ENCODE peak calls at places on chromosome 17, in six cellular contexts. E is BJ; Q is NCI-H460; F is AG04450; K is GM19239; Y is stimulated activated CD4-positive, alpha-beta T cell treated with anti-CD3 and anti-CD28 coated beads, Interleukin-15, amount 100 ng/mL, for 1 hour. U is an unnamed sample.

GRCh38 chr17:9598661-9599060 is 22.2 kb downstream of the CFAP52 start:
- DNase-seq in Q (no peak), F (no peak), Y (no peak), K (no peak), E (no peak), U (no peak)

GRCh38 chr17:32519769-32520701 is 33.2 kb downstream of the CDK5R1 start:
- DNase-seq in Y (no peak), E (no peak), F (no peak), Q (no peak), K (no peak), U (no peak)

GRCh38 chr17:75672011-75672410 is 4.9 kb downstream of the SAP30BP start:
- DNase-seq in K (no peak), Y (no peak), F (no peak), E (no peak), Q (no peak), U (no peak)

GRCh38 chr17:39113871-39114270 is 37.6 kb downstream of the PLXDC1 start:
- DNase-seq in K (no peak), E (no peak), F (no peak), Q (no peak), Y (no peak), U (no peak)

GRCh38 chr17:11514565-11514964 is 83.7 kb upstream of the DNAH9 start:
- DNase-seq in Q (no peak), E (no peak), Y (no peak), K (no peak), F (no peak), U (no peak)

GRCh38 chr17:50055055-50055425 is 870 bp upstream of the ITGA3 start:
- DNase-seq in F (no peak), E (no peak), K (no peak), Q (peak), Y (no peak), U (no peak)

GRCh38 chr17:77842148-77842905 is 116.2 kb upstream of the TNRC6C start:
- DNase-seq in Q (no peak), E (no peak), Y (no peak), F (no peak), K (no peak), U (no peak)

GRCh38 chr17:70797166-70797565 is 627.8 kb downstream of the KCNJ2 start:
- DNase-seq in Q (no peak), E (no peak), K (no peak), F (no peak), Y (no peak), U (no peak)

GRCh38 chr17:56595831-56596740 is 2.6 kb downstream of the NOG start:
- DNase-seq in Q (no peak), F (no peak), Y (no peak), K (no peak), E (no peak), U (no peak)

GRCh38 chr17:27868565-27868964 is 24.6 kb downstream of the LYRM9 start:
- DNase-seq in K (no peak), F (no peak), Q (no peak), E (no peak), Y (no peak), U (no peak)

GRCh38 chr17:382644-383533 is 30.3 kb upstream of the RPH3AL start:
- DNase-seq in Y (no peak), E (no peak), Q (peak), K (no peak), F (peak), U (no peak)

GRCh38 chr17:6070280-6070894 is at the start of gene WSCD1:
- DNase-seq in Y (peak), E (no peak), Q (no peak), F (no peak), K (no peak), U (no peak)

GRCh38 chr17:28551421-28552186 is 820 bp downstream of the UNC119 start:
- DNase-seq in E (no peak), F (no peak), Q (no peak), Y (no peak), K (no peak), U (no peak)

GRCh38 chr17:35214631-35215273 is 20.6 kb upstream of the SLC35G3 start:
- DNase-seq in Y (no peak), F (no peak), E (no peak), K (no peak), Q (no peak), U (no peak)

GRCh38 chr17:70172921-70173320 is 3.6 kb downstream of the KCNJ2 start:
- DNase-seq in F (no peak), Q (no peak), K (no peak), E (no peak), Y (no peak), U (no peak)

GRCh38 chr17:68613739-68614298 is 12.7 kb upstream of the FAM20A start:
- DNase-seq in Q (peak), Y (no peak), K (no peak), E (no peak), F (no peak), U (peak)

GRCh38 chr17:77455111-77455877 is 314.5 kb downstream of the SEC14L1 start:
- DNase-seq in Q (no peak), Y (no peak), K (no peak), F (no peak), E (no peak), U (no peak)

GRCh38 chr17:74426551-74427047 is 5.3 kb upstream of the GPRC5C start:
- DNase-seq in Q (no peak), E (no peak), Y (no peak), F (no peak), K (no peak), U (no peak)

GRCh38 chr17:4605826-4606225 is 21.5 kb downstream of the SMTNL2 start:
- DNase-seq in Q (no peak), K (no peak), E (no peak), Y (no peak), F (no peak), U (no peak)

GRCh38 chr17:63944736-63945499 is 12.8 kb upstream of the CD79B start:
- DNase-seq in K (no peak), Q (no peak), Y (no peak), F (no peak), E (no peak), U (no peak)

GRCh38 chr17:61699032-61699431 is 108.0 kb upstream of the NACA2 start:
- DNase-seq in K (no peak), Q (no peak), Y (no peak), F (no peak), E (no peak), U (no peak)

GRCh38 chr17:14923981-14924380 is 341.1 kb downstream of the PMP22 start:
- DNase-seq in F (no peak), K (no peak), Y (no peak), E (no peak), Q (no peak), U (no peak)

GRCh38 chr17:77475012-77475976 is 334.5 kb downstream of the SEC14L1 start:
- DNase-seq in E (peak), Q (no peak), Y (peak), F (peak), K (no peak), U (no peak)

GRCh38 chr17:75601057-75601987 is 13.7 kb downstream of the MYO15B start:
- DNase-seq in K (peak), F (no peak), Q (peak), E (no peak), Y (peak), U (no peak)

GRCh38 chr17:76989519-76989918 is 121.3 kb downstream of the MGAT5B start:
- DNase-seq in Q (no peak), F (no peak), Y (no peak), K (no peak), E (no peak), U (no peak)

GRCh38 chr17:13385481-13385907 is 216.2 kb downstream of the HS3ST3A1 start:
- DNase-seq in Q (no peak), K (no peak), Y (no peak), F (no peak), E (no peak), U (no peak)

GRCh38 chr17:81409190-81409935 is 14.1 kb downstream of the BAHCC1 start:
- DNase-seq in Y (no peak), E (no peak), F (no peak), Q (no peak), K (no peak), U (no peak)